ENCODE peak calls at places on chromosomes 6 and 20, in five cellular contexts. C is H54; U is brain pericyte; B is CD8-positive, alpha-beta T cell; Z is OCI-LY7. V is an unnamed sample.

GRCh38 chr20:58692579-58693225 is at the start of gene NPEPL1:
- DNase-seq in C (peak), U (no peak), B (no peak), Z (peak), V (peak)

GRCh38 chr6:15457903-15458530 is 204.8 kb downstream of the DTNBP1 start:
- DNase-seq in C (no peak), U (no peak), B (no peak), Z (no peak), V (no peak)

GRCh38 chr6:116561377-116562018 is 7.9 kb downstream of the CALHM4 start:
- DNase-seq in C (no peak), U (no peak), B (peak), Z (peak), V (peak)

GRCh38 chr6:123089223-123089622 is 93.2 kb downstream of the CLVS2 start:
- DNase-seq in C (no peak), U (no peak), B (no peak), Z (no peak), V (no peak)

GRCh38 chr6:28486533-28486932 is 29.1 kb downstream of the GPX6 start:
- DNase-seq in C (no peak), U (no peak), B (no peak), Z (no peak), V (no peak)

GRCh38 chr20:22511943-22512910 is 72.1 kb downstream of the FOXA2 start:
- DNase-seq in C (no peak), U (no peak), B (no peak), Z (no peak), V (no peak)

GRCh38 chr6:42140051-42140450 is 2.4 kb downstream of the C6orf132 start:
- DNase-seq in C (peak), U (no peak), B (no peak), Z (no peak), V (peak)

GRCh38 chr20:51042064-51042463 is 19.2 kb upstream of the KCNG1 start:
- DNase-seq in C (no peak), U (no peak), B (no peak), Z (no peak), V (no peak)

GRCh38 chr6:25229671-25230321 is 49.4 kb upstream of the CARMIL1 start:
- DNase-seq in C (no peak), U (no peak), B (no peak), Z (no peak), V (no peak)

GRCh38 chr6:144264270-144265060 is 20.7 kb upstream of the UTRN start:
- DNase-seq in C (peak), U (no peak), B (no peak), Z (no peak), V (no peak)

GRCh38 chr6:134436281-134436815 is 118.4 kb upstream of the SGK1 start:
- DNase-seq in C (no peak), U (peak), B (no peak), Z (peak), V (peak)

GRCh38 chr6:119052985-119053384 is 25.5 kb downstream of the FAM184A start:
- DNase-seq in C (no peak), U (no peak), B (no peak), Z (no peak), V (no peak)

GRCh38 chr6:44771647-44772415 is 384.3 kb downstream of the CDC5L start:
- DNase-seq in C (no peak), U (no peak), B (no peak), Z (no peak), V (no peak)

GRCh38 chr6:157982297-157982579 is 575 bp downstream of the SYNJ2 start:
- DNase-seq in C (no peak), U (no peak), B (no peak), Z (no peak), V (no peak)

GRCh38 chr6:88612631-88613030 is 350.8 kb downstream of the RNGTT start:
- DNase-seq in C (no peak), U (no peak), B (no peak), Z (peak), V (no peak)

GRCh38 chr6:2196079-2196679 is 49.2 kb downstream of the GMDS start:
- DNase-seq in C (peak), U (no peak), B (no peak), Z (peak), V (peak)

GRCh38 chr6:149861603-149862423 is 2.3 kb downstream of the LRP11 start:
- DNase-seq in C (no peak), U (no peak), B (no peak), Z (no peak), V (no peak)

GRCh38 chr6:169527306-169527705 is 174.5 kb downstream of the WDR27 start:
- DNase-seq in C (no peak), U (no peak), B (no peak), Z (no peak), V (peak)

GRCh38 chr6:165660881-165661415 is 2.1 kb downstream of the PDE10A start:
- DNase-seq in C (no peak), U (no peak), B (no peak), Z (no peak), V (no peak)

GRCh38 chr20:25858495-25859425 is 162.1 kb upstream of the ZNF337 start:
- DNase-seq in C (no peak), U (no peak), B (no peak), Z (no peak), V (no peak)

GRCh38 chr6:37033819-37034790 is 28.6 kb downstream of the FGD2 start:
- DNase-seq in C (no peak), U (no peak), B (no peak), Z (no peak), V (no peak)

GRCh38 chr6:43936476-43936875 is 166.5 kb downstream of the VEGFA start:
- DNase-seq in C (no peak), U (no peak), B (no peak), Z (no peak), V (no peak)

GRCh38 chr6:150517175-150517574 is 82.5 kb upstream of the PLEKHG1 start:
- DNase-seq in C (no peak), U (no peak), B (no peak), Z (no peak), V (no peak)

GRCh38 chr6:26172496-26172958 is 85.3 kb downstream of the HFE start:
- DNase-seq in C (no peak), U (no peak), B (no peak), Z (peak), V (peak)

GRCh38 chr6:88813045-88813444 is 150.4 kb downstream of the RNGTT start:
- DNase-seq in C (no peak), U (no peak), B (no peak), Z (no peak), V (no peak)

GRCh38 chr6:87879144-87879861 is 168.3 kb upstream of the SPACA1 start:
- DNase-seq in C (no peak), U (no peak), B (no peak), Z (peak), V (no peak)

GRCh38 chr6:37919417-37920157 is 100.1 kb downstream of the ZFAND3 start:
- DNase-seq in C (no peak), U (no peak), B (no peak), Z (no peak), V (no peak)

GRCh38 chr6:19333936-19334335 is 503.2 kb upstream of the ID4 start:
- DNase-seq in C (peak), U (no peak), B (no peak), Z (no peak), V (no peak)

GRCh38 chr6:144896876-144897275 is 611.7 kb downstream of the UTRN start:
- DNase-seq in C (no peak), U (no peak), B (no peak), Z (no peak), V (no peak)

GRCh38 chr20:34541264-34541901 is 17.1 kb upstream of the MAP1LC3A start:
- DNase-seq in C (no peak), U (no peak), B (no peak), Z (no peak), V (no peak)

GRCh38 chr6:41360314-41360685 is 24.9 kb downstream of the NCR2 start:
- DNase-seq in C (no peak), U (no peak), B (no peak), Z (no peak), V (no peak)

GRCh38 chr20:4344660-4345059 is 329.3 kb upstream of the RNF24 start:
- DNase-seq in C (no peak), U (no peak), B (no peak), Z (no peak), V (no peak)

GRCh38 chr6:148814082-148814790 is 67.4 kb downstream of the UST start:
- DNase-seq in C (no peak), U (no peak), B (no peak), Z (no peak), V (no peak)

GRCh38 chr20:1291191-1291741 is 25.2 kb downstream of the SNPH start:
- DNase-seq in C (no peak), U (no peak), B (no peak), Z (no peak), V (no peak)

GRCh38 chr6:74598473-74599393 is 607.1 kb downstream of the COL12A1 start:
- DNase-seq in C (no peak), U (no peak), B (no peak), Z (no peak), V (peak)

GRCh38 chr20:14925286-14925685 is 587.9 kb upstream of the FLRT3 start:
- DNase-seq in C (no peak), U (no peak), B (no peak), Z (no peak), V (no peak)

GRCh38 chr6:108502826-108503225 is 57.9 kb upstream of the FOXO3 start:
- DNase-seq in C (no peak), U (no peak), B (no peak), Z (no peak), V (no peak)

GRCh38 chr20:50146732-50147662 is 6.5 kb downstream of the PEDS1 start:
- DNase-seq in C (no peak), U (no peak), B (peak), Z (peak), V (peak)

GRCh38 chr20:37523012-37523391 is 2.0 kb downstream of the NNAT start:
- DNase-seq in C (no peak), U (no peak), B (no peak), Z (no peak), V (no peak)

GRCh38 chr6:151958332-151958731 is 150.8 kb downstream of the ESR1 start:
- DNase-seq in C (no peak), U (no peak), B (no peak), Z (no peak), V (peak)

V was measured in MV-4-11.